ENCODE peak calls at places on chromosomes 3 and 15, in seven cellular contexts. One of them, this sample, is unnamed. For H3K27me3, the result is how much of the 10 kb centered on the place peaks cover.

GRCh38 chr3:55521086-55522060 is 34.3 kb upstream of the WNT5A start:
- DNase-seq in brain microvascular endothelial cell: no peak
- DNase-seq in NT2/D1: no peak
- DNase-seq in HL-60: no peak
- DNase-seq in Karpas-422: no peak
- DNase-seq in ovary: no peak
- DNase-seq in endothelial cell of umbilical vein: no peak
- DNase-seq in this sample: no peak

GRCh38 chr15:63915888-63916731 is 82.4 kb upstream of the HERC1 start:
- DNase-seq in brain microvascular endothelial cell: no peak
- DNase-seq in NT2/D1: peak
- DNase-seq in HL-60: no peak
- DNase-seq in Karpas-422: peak
- DNase-seq in ovary: no peak
- DNase-seq in endothelial cell of umbilical vein: peak
- DNase-seq in this sample: peak

GRCh38 chr15:37055481-37055880 is 44.9 kb downstream of the MEIS2 start:
- DNase-seq in brain microvascular endothelial cell: no peak
- DNase-seq in NT2/D1: no peak
- DNase-seq in HL-60: no peak
- DNase-seq in Karpas-422: no peak
- DNase-seq in ovary: no peak
- DNase-seq in endothelial cell of umbilical vein: no peak
- DNase-seq in this sample: no peak

GRCh38 chr3:46719735-46720271 is 2.1 kb upstream of the PRSS50 start:
- DNase-seq in brain microvascular endothelial cell: no peak
- DNase-seq in NT2/D1: no peak
- DNase-seq in HL-60: no peak
- DNase-seq in Karpas-422: no peak
- DNase-seq in ovary: no peak
- DNase-seq in endothelial cell of umbilical vein: no peak
- DNase-seq in this sample: no peak

GRCh38 chr3:156762631-156763185 is 63.4 kb upstream of the LEKR1 start:
- DNase-seq in brain microvascular endothelial cell: peak
- DNase-seq in NT2/D1: no peak
- DNase-seq in HL-60: no peak
- DNase-seq in Karpas-422: no peak
- DNase-seq in ovary: no peak
- DNase-seq in endothelial cell of umbilical vein: no peak
- DNase-seq in this sample: no peak

GRCh38 chr3:124429129-124429815 is 301.0 kb upstream of the UMPS start:
- DNase-seq in brain microvascular endothelial cell: peak
- DNase-seq in NT2/D1: no peak
- DNase-seq in HL-60: no peak
- DNase-seq in Karpas-422: no peak
- DNase-seq in ovary: no peak
- DNase-seq in endothelial cell of umbilical vein: peak
- DNase-seq in this sample: no peak

GRCh38 chr15:62845239-62846126 is 197.1 kb upstream of the TPM1 start:
- DNase-seq in brain microvascular endothelial cell: no peak
- DNase-seq in NT2/D1: no peak
- DNase-seq in HL-60: no peak
- DNase-seq in Karpas-422: no peak
- DNase-seq in ovary: no peak
- DNase-seq in endothelial cell of umbilical vein: no peak
- DNase-seq in this sample: no peak

GRCh38 chr15:40098489-40099261 is 10.0 kb downstream of the BMF start:
- DNase-seq in brain microvascular endothelial cell: peak
- DNase-seq in NT2/D1: no peak
- DNase-seq in HL-60: peak
- DNase-seq in Karpas-422: peak
- DNase-seq in ovary: peak
- DNase-seq in endothelial cell of umbilical vein: peak
- DNase-seq in this sample: peak

GRCh38 chr15:90294159-90294558 is 28.7 kb downstream of the NGRN start:
- DNase-seq in brain microvascular endothelial cell: no peak
- DNase-seq in NT2/D1: no peak
- DNase-seq in HL-60: no peak
- DNase-seq in Karpas-422: no peak
- DNase-seq in ovary: no peak
- DNase-seq in endothelial cell of umbilical vein: no peak
- DNase-seq in this sample: no peak

GRCh38 chr15:65096481-65097385 is 18.3 kb downstream of the UBAP1L start:
- DNase-seq in brain microvascular endothelial cell: no peak
- DNase-seq in NT2/D1: no peak
- DNase-seq in HL-60: no peak
- DNase-seq in Karpas-422: no peak
- DNase-seq in ovary: no peak
- DNase-seq in endothelial cell of umbilical vein: no peak
- DNase-seq in this sample: no peak

GRCh38 chr15:79844221-79844620 is 52.6 kb downstream of the MTHFS start:
- DNase-seq in brain microvascular endothelial cell: no peak
- DNase-seq in NT2/D1: no peak
- DNase-seq in HL-60: no peak
- DNase-seq in Karpas-422: no peak
- DNase-seq in ovary: no peak
- DNase-seq in endothelial cell of umbilical vein: no peak
- DNase-seq in this sample: no peak

GRCh38 chr3:172288625-172289024 is 159.6 kb downstream of the GHSR start:
- DNase-seq in brain microvascular endothelial cell: no peak
- DNase-seq in NT2/D1: no peak
- DNase-seq in HL-60: no peak
- DNase-seq in Karpas-422: no peak
- DNase-seq in ovary: no peak
- DNase-seq in endothelial cell of umbilical vein: no peak
- DNase-seq in this sample: no peak

DNA sequence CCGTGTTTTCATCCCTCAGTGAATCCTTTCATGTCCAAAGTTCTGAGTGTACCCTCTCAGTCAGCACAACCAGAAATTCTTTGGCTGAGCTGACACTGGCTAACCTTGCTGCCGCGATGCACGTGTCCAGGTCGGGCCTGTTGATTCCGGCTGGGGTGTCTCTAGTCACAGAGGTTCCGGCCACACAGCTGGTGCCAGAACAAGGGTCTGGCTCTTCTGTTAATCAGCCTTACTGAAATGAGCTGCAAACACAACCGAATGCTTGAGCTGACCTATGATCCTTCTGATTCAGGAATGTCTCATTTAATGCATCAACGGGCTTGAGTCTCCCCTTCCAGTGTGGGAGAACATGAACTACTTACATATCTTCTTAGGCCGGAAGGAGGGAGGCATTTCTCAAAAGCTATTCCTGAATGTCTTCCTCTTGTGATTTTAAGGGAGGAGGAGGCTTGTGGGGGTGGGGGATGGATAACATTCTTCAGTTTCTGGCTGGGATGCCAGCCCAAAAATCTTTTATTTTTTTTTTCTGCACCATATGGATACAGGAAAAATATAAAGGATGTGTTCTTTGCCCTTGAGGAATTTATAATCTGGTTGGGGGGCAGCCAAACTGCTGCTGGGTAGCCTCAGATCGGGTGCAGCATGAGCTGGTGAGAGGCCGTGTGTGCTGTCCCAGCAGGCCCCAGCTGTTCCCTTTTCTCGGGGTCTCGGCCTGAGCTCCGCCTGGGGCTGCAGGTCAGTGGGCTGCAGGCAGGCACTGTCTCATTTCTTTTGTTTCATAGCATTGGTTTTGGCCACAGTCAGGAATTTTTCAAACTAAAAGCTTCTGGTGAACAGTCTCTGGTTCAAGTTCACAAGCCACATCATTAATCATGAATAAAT is 319.1 kb upstream of the TBL1XR1 start:
- DNase-seq in brain microvascular endothelial cell: peak
- DNase-seq in NT2/D1: no peak
- DNase-seq in HL-60: no peak
- DNase-seq in Karpas-422: no peak
- DNase-seq in ovary: peak
- DNase-seq in endothelial cell of umbilical vein: peak
- DNase-seq in this sample: peak
- H3K27me3 ChIP-seq in brain microvascular endothelial cell: under half
- H3K27me3 ChIP-seq in NT2/D1: under half
- H3K27me3 ChIP-seq in HL-60: under half
- H3K27me3 ChIP-seq in Karpas-422: under half
- H3K27me3 ChIP-seq in ovary: under half
- H3K27me3 ChIP-seq in endothelial cell of umbilical vein: under half
- H3K27me3 ChIP-seq in this sample: under half

GRCh38 chr3:123324880-123325765 is 123.4 kb downstream of the SEC22A start:
- DNase-seq in brain microvascular endothelial cell: no peak
- DNase-seq in NT2/D1: no peak
- DNase-seq in HL-60: no peak
- DNase-seq in Karpas-422: no peak
- DNase-seq in ovary: no peak
- DNase-seq in endothelial cell of umbilical vein: no peak
- DNase-seq in this sample: no peak

GRCh38 chr3:123321806-123322205 is 120.1 kb downstream of the SEC22A start:
- DNase-seq in brain microvascular endothelial cell: no peak
- DNase-seq in NT2/D1: no peak
- DNase-seq in HL-60: no peak
- DNase-seq in Karpas-422: no peak
- DNase-seq in ovary: no peak
- DNase-seq in endothelial cell of umbilical vein: no peak
- DNase-seq in this sample: no peak

GRCh38 chr3:123320224-123320623 is 118.5 kb downstream of the SEC22A start:
- DNase-seq in brain microvascular endothelial cell: no peak
- DNase-seq in NT2/D1: no peak
- DNase-seq in HL-60: no peak
- DNase-seq in Karpas-422: no peak
- DNase-seq in ovary: no peak
- DNase-seq in endothelial cell of umbilical vein: no peak
- DNase-seq in this sample: no peak

GRCh38 chr3:123323781-123324180 is 122.0 kb downstream of the SEC22A start:
- DNase-seq in brain microvascular endothelial cell: no peak
- DNase-seq in NT2/D1: no peak
- DNase-seq in HL-60: no peak
- DNase-seq in Karpas-422: no peak
- DNase-seq in ovary: no peak
- DNase-seq in endothelial cell of umbilical vein: no peak
- DNase-seq in this sample: no peak

DNA sequence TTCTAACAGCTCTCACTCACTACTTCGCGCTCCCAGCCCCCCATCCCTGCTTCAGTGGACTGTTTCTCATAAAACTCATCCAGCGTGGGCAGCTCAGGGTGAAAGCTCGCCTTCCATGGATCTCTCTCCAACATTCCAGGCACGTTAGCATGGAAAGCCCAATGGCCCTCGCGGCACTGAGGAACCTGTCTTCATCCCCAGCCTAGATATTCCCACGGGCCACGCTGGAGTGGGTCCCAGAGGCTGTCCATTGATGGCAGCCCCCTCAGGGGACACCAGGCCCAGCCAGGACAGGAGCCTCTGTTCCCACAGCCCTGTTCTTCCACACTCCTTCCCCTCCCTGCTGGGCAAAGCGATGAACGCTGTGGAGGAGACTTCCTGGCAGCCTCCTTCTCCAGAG is 121.1 kb downstream of the SEC22A start:
- DNase-seq in brain microvascular endothelial cell: no peak
- DNase-seq in NT2/D1: no peak
- DNase-seq in HL-60: no peak
- DNase-seq in Karpas-422: no peak
- DNase-seq in ovary: no peak
- DNase-seq in endothelial cell of umbilical vein: no peak
- DNase-seq in this sample: no peak
- H3K27me3 ChIP-seq in brain microvascular endothelial cell: under half
- H3K27me3 ChIP-seq in NT2/D1: under half
- H3K27me3 ChIP-seq in HL-60: under half
- H3K27me3 ChIP-seq in Karpas-422: under half
- H3K27me3 ChIP-seq in ovary: under half
- H3K27me3 ChIP-seq in endothelial cell of umbilical vein: under half
- H3K27me3 ChIP-seq in this sample: under half

GRCh38 chr3:141123677-141124410 is 72.7 kb downstream of the SPSB4 start:
- DNase-seq in brain microvascular endothelial cell: no peak
- DNase-seq in NT2/D1: no peak
- DNase-seq in HL-60: no peak
- DNase-seq in Karpas-422: no peak
- DNase-seq in ovary: no peak
- DNase-seq in endothelial cell of umbilical vein: no peak
- DNase-seq in this sample: no peak
- H3K27me3 ChIP-seq in brain microvascular endothelial cell: under half
- H3K27me3 ChIP-seq in NT2/D1: under half
- H3K27me3 ChIP-seq in HL-60: under half
- H3K27me3 ChIP-seq in Karpas-422: under half
- H3K27me3 ChIP-seq in ovary: under half
- H3K27me3 ChIP-seq in endothelial cell of umbilical vein: under half
- H3K27me3 ChIP-seq in this sample: under half

DNA sequence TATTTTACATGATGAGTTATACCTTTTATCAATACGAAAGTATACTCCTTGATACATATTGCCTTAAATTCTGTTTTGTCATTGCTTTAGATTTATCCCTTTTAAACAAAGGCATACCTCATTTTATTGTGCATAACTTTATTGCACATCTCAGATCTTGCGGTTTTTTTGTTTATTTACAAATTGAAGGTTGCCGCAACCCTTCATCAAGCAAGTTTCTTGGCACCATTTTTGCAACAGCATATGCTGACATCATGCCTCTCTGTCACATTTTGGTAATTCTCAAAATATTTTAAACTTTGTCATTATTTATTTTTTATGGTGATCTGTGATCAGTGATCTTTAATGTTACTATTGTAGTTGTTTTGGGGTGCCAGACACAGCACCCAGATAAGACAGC is 20.9 kb downstream of the SNRK start:
- DNase-seq in brain microvascular endothelial cell: no peak
- DNase-seq in NT2/D1: no peak
- DNase-seq in HL-60: no peak
- DNase-seq in Karpas-422: no peak
- DNase-seq in ovary: no peak
- DNase-seq in endothelial cell of umbilical vein: no peak
- DNase-seq in this sample: no peak
- H3K27me3 ChIP-seq in brain microvascular endothelial cell: under half
- H3K27me3 ChIP-seq in NT2/D1: under half
- H3K27me3 ChIP-seq in HL-60: under half
- H3K27me3 ChIP-seq in Karpas-422: under half
- H3K27me3 ChIP-seq in ovary: under half
- H3K27me3 ChIP-seq in endothelial cell of umbilical vein: under half
- H3K27me3 ChIP-seq in this sample: under half

GRCh38 chr3:87333393-87333892 is 57.1 kb upstream of the POU1F1 start:
- DNase-seq in brain microvascular endothelial cell: peak
- DNase-seq in NT2/D1: no peak
- DNase-seq in HL-60: no peak
- DNase-seq in Karpas-422: no peak
- DNase-seq in ovary: no peak
- DNase-seq in endothelial cell of umbilical vein: peak
- DNase-seq in this sample: no peak
- H3K27me3 ChIP-seq in brain microvascular endothelial cell: under half
- H3K27me3 ChIP-seq in NT2/D1: under half
- H3K27me3 ChIP-seq in HL-60: under half
- H3K27me3 ChIP-seq in Karpas-422: under half
- H3K27me3 ChIP-seq in ovary: under half
- H3K27me3 ChIP-seq in endothelial cell of umbilical vein: under half
- H3K27me3 ChIP-seq in this sample: under half

GRCh38 chr15:51668446-51668845 is 12.9 kb upstream of the SCG3 start:
- DNase-seq in brain microvascular endothelial cell: no peak
- DNase-seq in NT2/D1: no peak
- DNase-seq in HL-60: no peak
- DNase-seq in Karpas-422: no peak
- DNase-seq in ovary: no peak
- DNase-seq in endothelial cell of umbilical vein: no peak
- DNase-seq in this sample: no peak
- H3K27me3 ChIP-seq in brain microvascular endothelial cell: under half
- H3K27me3 ChIP-seq in NT2/D1: under half
- H3K27me3 ChIP-seq in HL-60: under half
- H3K27me3 ChIP-seq in Karpas-422: under half
- H3K27me3 ChIP-seq in ovary: under half
- H3K27me3 ChIP-seq in endothelial cell of umbilical vein: under half
- H3K27me3 ChIP-seq in this sample: under half

This sample was measured in H7.